ENCODE peak calls at places on chromosome 3, in six cellular contexts. One of them, this sample, is unnamed.

GRCh38 chr3:132189601-132190000 is 127.6 kb upstream of the ACP3 start:
- DNase-seq in A549: no peak
- DNase-seq in uterus: no peak
- DNase-seq in GM12878: no peak
- DNase-seq in adrenal gland: peak; percentile 62
- DNase-seq in ovary: no peak
- DNase-seq in this sample: no peak

GRCh38 chr3:53780171-53780570 is 66.0 kb downstream of the CHDH start:
- DNase-seq in ovary: no peak
- DNase-seq in adrenal gland: no peak
- DNase-seq in GM12878: no peak
- DNase-seq in A549: no peak
- DNase-seq in uterus: no peak
- DNase-seq in this sample: no peak

GRCh38 chr3:153977148-153977547 is 144.0 kb upstream of the ARHGEF26 start:
- DNase-seq in GM12878: no peak
- DNase-seq in uterus: peak; percentile 55
- DNase-seq in adrenal gland: no peak
- DNase-seq in ovary: peak; percentile 8
- DNase-seq in A549: no peak
- DNase-seq in this sample: peak; percentile 4

GRCh38 chr3:44885618-44886017 is 11.2 kb downstream of the TGM4 start:
- DNase-seq in uterus: no peak
- DNase-seq in ovary: no peak
- DNase-seq in A549: peak; percentile 76
- DNase-seq in adrenal gland: peak; percentile 63
- DNase-seq in GM12878: no peak
- DNase-seq in this sample: no peak

GRCh38 chr3:115903843-115904242 is 280.5 kb downstream of the GAP43 start:
- DNase-seq in GM12878: no peak
- DNase-seq in ovary: no peak
- DNase-seq in adrenal gland: no peak
- DNase-seq in uterus: no peak
- DNase-seq in A549: no peak
- DNase-seq in this sample: no peak

GRCh38 chr3:11551019-11551418 is 92.7 kb downstream of the VGLL4 start:
- DNase-seq in uterus: no peak
- DNase-seq in A549: no peak
- DNase-seq in GM12878: no peak
- DNase-seq in adrenal gland: no peak
- DNase-seq in ovary: no peak
- DNase-seq in this sample: no peak

GRCh38 chr3:16906679-16907078 is 21.9 kb downstream of the PLCL2 start:
- DNase-seq in A549: peak; percentile 54
- DNase-seq in GM12878: no peak
- DNase-seq in ovary: no peak
- DNase-seq in uterus: no peak
- DNase-seq in adrenal gland: no peak
- DNase-seq in this sample: peak; percentile 16

GRCh38 chr3:186440850-186441249 is 78.8 kb upstream of the DGKG start:
- DNase-seq in ovary: no peak
- DNase-seq in adrenal gland: no peak
- DNase-seq in uterus: no peak
- DNase-seq in GM12878: no peak
- DNase-seq in A549: no peak
- DNase-seq in this sample: no peak

GRCh38 chr3:99240700-99241099 is 339.2 kb upstream of the DCBLD2 start:
- DNase-seq in A549: no peak
- DNase-seq in uterus: no peak
- DNase-seq in adrenal gland: no peak
- DNase-seq in ovary: no peak
- DNase-seq in GM12878: no peak
- DNase-seq in this sample: no peak

GRCh38 chr3:154214320-154214719 is 93.1 kb downstream of the ARHGEF26 start:
- DNase-seq in ovary: no peak
- DNase-seq in adrenal gland: no peak
- DNase-seq in uterus: no peak
- DNase-seq in A549: no peak
- DNase-seq in GM12878: no peak
- DNase-seq in this sample: no peak

GRCh38 chr3:170811515-170811914 is 58.5 kb downstream of the RPL22L1 start:
- DNase-seq in adrenal gland: no peak
- DNase-seq in A549: no peak
- DNase-seq in uterus: no peak
- DNase-seq in ovary: no peak
- DNase-seq in GM12878: no peak
- DNase-seq in this sample: no peak

GRCh38 chr3:110618512-110619226 is 452.9 kb upstream of the NECTIN3 start:
- DNase-seq in GM12878: no peak
- DNase-seq in uterus: no peak
- DNase-seq in A549: no peak
- DNase-seq in ovary: no peak
- DNase-seq in adrenal gland: no peak
- DNase-seq in this sample: no peak

GRCh38 chr3:186983372-186984058 is 53.2 kb downstream of the ST6GAL1 start:
- DNase-seq in A549: no peak
- DNase-seq in uterus: no peak
- DNase-seq in GM12878: no peak
- DNase-seq in ovary: no peak
- DNase-seq in adrenal gland: no peak
- DNase-seq in this sample: no peak

GRCh38 chr3:188061133-188061532 is 92.8 kb upstream of the LPP start:
- DNase-seq in uterus: peak; percentile 23
- DNase-seq in GM12878: no peak
- DNase-seq in ovary: no peak
- DNase-seq in adrenal gland: no peak
- DNase-seq in A549: peak; percentile 42
- DNase-seq in this sample: no peak

GRCh38 chr3:153190923-153191322 is 28.9 kb downstream of the RAP2B start:
- DNase-seq in GM12878: no peak
- DNase-seq in ovary: no peak
- DNase-seq in uterus: no peak
- DNase-seq in A549: no peak
- DNase-seq in adrenal gland: no peak
- DNase-seq in this sample: no peak

GRCh38 chr3:13770390-13771169 is 109.3 kb downstream of the WNT7A start:
- DNase-seq in uterus: no peak
- DNase-seq in adrenal gland: peak; percentile 14
- DNase-seq in GM12878: no peak
- DNase-seq in ovary: no peak
- DNase-seq in A549: no peak
- DNase-seq in this sample: no peak

GRCh38 chr3:62405117-62405516 is 31.8 kb upstream of the FEZF2 start:
- DNase-seq in GM12878: no peak
- DNase-seq in ovary: no peak
- DNase-seq in adrenal gland: no peak
- DNase-seq in uterus: no peak
- DNase-seq in A549: no peak
- DNase-seq in this sample: no peak

GRCh38 chr3:179454887-179455286 is 3.6 kb upstream of the GNB4 start:
- DNase-seq in adrenal gland: no peak
- DNase-seq in GM12878: no peak
- DNase-seq in uterus: no peak
- DNase-seq in ovary: no peak
- DNase-seq in A549: no peak
- DNase-seq in this sample: no peak

GRCh38 chr3:8500208-8500961 is 1.2 kb upstream of the LMCD1 start:
- DNase-seq in uterus: no peak
- DNase-seq in A549: peak; percentile 60
- DNase-seq in adrenal gland: no peak
- DNase-seq in ovary: peak; percentile 26
- DNase-seq in GM12878: no peak
- DNase-seq in this sample: no peak

GRCh38 chr3:50251220-50251619 is 15.2 kb downstream of the GNAI2 start:
- DNase-seq in uterus: no peak
- DNase-seq in A549: peak; percentile 53
- DNase-seq in GM12878: no peak
- DNase-seq in ovary: no peak
- DNase-seq in adrenal gland: peak; percentile 69
- DNase-seq in this sample: no peak

GRCh38 chr3:55244247-55244646 is 242.9 kb downstream of the WNT5A start:
- DNase-seq in A549: no peak
- DNase-seq in uterus: no peak
- DNase-seq in adrenal gland: no peak
- DNase-seq in GM12878: no peak
- DNase-seq in ovary: no peak
- DNase-seq in this sample: no peak

GRCh38 chr3:79887203-79887602 is 119.4 kb upstream of the ROBO1 start:
- DNase-seq in GM12878: no peak
- DNase-seq in ovary: no peak
- DNase-seq in uterus: no peak
- DNase-seq in A549: no peak
- DNase-seq in adrenal gland: no peak
- DNase-seq in this sample: no peak

GRCh38 chr3:153734777-153735551 is 386.2 kb upstream of the ARHGEF26 start:
- DNase-seq in ovary: no peak
- DNase-seq in A549: peak; percentile 80
- DNase-seq in adrenal gland: no peak
- DNase-seq in GM12878: no peak
- DNase-seq in uterus: no peak
- DNase-seq in this sample: no peak

DNA sequence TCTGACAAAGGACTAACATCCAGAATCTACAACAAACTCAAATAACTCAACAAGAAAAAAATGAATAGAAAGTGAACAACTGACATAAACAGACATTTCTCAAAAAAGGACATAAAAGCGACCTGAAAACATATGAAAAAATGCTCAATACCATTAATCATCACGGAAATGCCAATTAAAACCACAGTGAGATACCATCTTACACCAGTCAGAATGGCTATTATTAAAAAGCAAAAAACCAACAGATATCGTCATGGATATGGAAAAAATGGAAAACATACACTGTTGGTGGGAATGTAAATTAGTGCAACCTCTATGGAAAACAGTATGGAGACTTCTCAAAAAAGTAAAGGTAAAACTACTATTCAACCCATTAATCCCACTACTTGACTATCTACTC is 53.3 kb downstream of the ZNF385D start:
- DNase-seq in ovary: no peak
- DNase-seq in A549: no peak
- DNase-seq in uterus: no peak
- DNase-seq in GM12878: no peak
- DNase-seq in adrenal gland: no peak
- DNase-seq in this sample: no peak
- TF ChIP-seq POLR2A in ovary: no peak
- TF ChIP-seq POLR2A in A549: no peak
- TF ChIP-seq POLR2A in uterus: no peak
- TF ChIP-seq POLR2A in GM12878: no peak
- TF ChIP-seq POLR2A in adrenal gland: no peak
- TF ChIP-seq POLR2A in this sample: no peak

DNA sequence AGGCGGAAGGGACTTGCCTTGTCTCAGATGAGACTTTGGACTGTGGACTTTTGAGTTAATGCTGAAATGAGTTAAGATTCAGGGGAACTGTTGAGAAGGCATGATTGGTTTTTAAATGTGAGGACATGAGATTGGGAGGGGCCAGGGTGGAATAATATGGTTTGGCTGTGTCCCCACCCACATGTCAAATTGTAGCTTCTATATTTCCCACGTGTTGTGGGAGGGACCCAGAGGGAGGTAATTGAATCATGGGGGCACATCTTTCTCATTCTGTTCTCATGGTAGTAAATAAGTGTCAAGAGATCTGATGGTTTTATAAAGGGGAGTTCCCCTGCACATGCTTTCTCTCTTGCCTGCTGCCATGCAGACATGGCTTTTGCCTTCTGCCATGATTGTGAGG is 89.2 kb downstream of the CGGBP1 start:
- DNase-seq in A549: no peak
- DNase-seq in GM12878: no peak
- DNase-seq in uterus: no peak
- DNase-seq in ovary: no peak
- DNase-seq in adrenal gland: no peak
- DNase-seq in this sample: no peak
- H3K27ac ChIP-seq in A549: no peak overlapping the region
- H3K27ac ChIP-seq in GM12878: no peak overlapping the region
- H3K27ac ChIP-seq in uterus: no peak overlapping the region
- H3K27ac ChIP-seq in ovary: no peak overlapping the region
- H3K27ac ChIP-seq in adrenal gland: no peak overlapping the region
- H3K27ac ChIP-seq in this sample: no peak overlapping the region

GRCh38 chr3:49098910-49099630 is 5.2 kb upstream of the QRICH1 start:
- DNase-seq in uterus: no peak
- DNase-seq in ovary: no peak
- DNase-seq in adrenal gland: no peak
- DNase-seq in GM12878: no peak
- DNase-seq in A549: no peak
- DNase-seq in this sample: no peak

GRCh38 chr3:49092948-49093852 is 671 bp downstream of the QRICH1 start:
- DNase-seq in adrenal gland: peak; percentile 88
- DNase-seq in GM12878: peak; percentile 20
- DNase-seq in ovary: peak; percentile 66
- DNase-seq in A549: peak; percentile 74
- DNase-seq in uterus: peak; percentile 74
- DNase-seq in this sample: peak; percentile 72

GRCh38 chr3:49098429-49098828 is 4.6 kb upstream of the QRICH1 start:
- DNase-seq in adrenal gland: peak; percentile 91
- DNase-seq in uterus: no peak
- DNase-seq in A549: no peak
- DNase-seq in ovary: no peak
- DNase-seq in GM12878: no peak
- DNase-seq in this sample: no peak

DNA sequence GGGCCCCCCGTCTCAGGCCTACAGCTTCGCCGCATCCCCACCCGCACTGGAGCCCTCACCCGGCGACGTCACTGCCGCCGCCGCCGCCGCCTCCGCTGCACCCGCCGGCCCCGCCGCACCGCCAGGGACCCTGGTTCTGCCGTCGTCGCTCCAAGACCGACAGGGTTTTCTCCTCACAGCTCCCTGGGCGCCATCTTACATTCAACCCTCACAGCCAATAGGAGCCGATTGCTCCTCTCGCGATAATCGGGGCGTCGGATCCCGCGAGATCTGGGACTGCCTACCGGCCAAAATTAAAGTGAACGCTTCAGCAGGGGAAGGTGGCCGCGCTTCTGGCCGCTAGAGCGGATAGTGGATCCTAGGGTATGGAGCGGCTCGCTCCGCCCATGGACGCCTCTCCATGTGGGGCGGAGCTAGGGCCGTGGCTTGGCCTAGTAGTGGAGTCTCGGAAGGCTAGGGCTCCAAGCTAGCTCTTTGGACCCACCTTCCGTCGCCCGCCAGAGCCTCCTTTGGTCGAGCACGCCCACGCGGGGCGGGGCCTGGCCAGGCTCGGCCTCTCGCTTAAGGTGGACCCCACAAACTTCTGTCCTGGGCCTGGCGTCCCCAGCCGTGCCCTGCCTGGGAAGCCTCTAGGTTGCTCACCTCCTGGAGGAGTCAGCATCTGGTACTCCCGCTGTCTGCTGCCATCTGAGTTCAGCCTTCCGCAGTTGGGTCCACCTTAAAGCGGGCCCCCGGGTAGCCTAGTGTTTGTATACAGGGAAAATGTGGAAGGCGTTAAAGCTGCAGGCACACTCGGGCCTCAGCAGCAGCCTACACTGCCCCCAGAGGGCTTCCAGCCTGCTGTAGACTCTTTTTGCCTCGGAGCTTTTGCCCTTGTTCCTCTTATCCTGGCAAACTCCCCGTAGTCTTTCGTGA is at the start of gene QRICH1:
- DNase-seq in GM12878: peak; percentile 90
- DNase-seq in uterus: peak; percentile 98
- DNase-seq in A549: peak; percentile 97
- DNase-seq in ovary: peak; percentile 97
- DNase-seq in adrenal gland: peak; percentile 99
- DNase-seq in this sample: peak; percentile 98
- TF ChIP-seq CTCF in GM12878: peak; percentile 54
- TF ChIP-seq CTCF in uterus: peak; percentile 62
- TF ChIP-seq CTCF in A549: peak; percentile 37
- TF ChIP-seq CTCF in ovary: peak; percentile 58
- TF ChIP-seq CTCF in adrenal gland: peak; percentile 53
- TF ChIP-seq CTCF in this sample: no peak

GRCh38 chr3:21750831-21751391 is at the start of gene ZNF385D:
- DNase-seq in adrenal gland: peak; percentile 64
- DNase-seq in A549: no peak
- DNase-seq in ovary: peak; percentile 10
- DNase-seq in uterus: peak; percentile 17
- DNase-seq in GM12878: no peak
- DNase-seq in this sample: peak; percentile 30
- TF ChIP-seq POLR2A in adrenal gland: no peak
- TF ChIP-seq POLR2A in A549: no peak
- TF ChIP-seq POLR2A in ovary: no peak
- TF ChIP-seq POLR2A in uterus: peak; percentile 15
- TF ChIP-seq POLR2A in GM12878: no peak
- TF ChIP-seq POLR2A in this sample: no peak